ENCODE peak calls at places on chromosomes 5 and 9, in eight cellular contexts. S, Q, D, J, I, K, G and H are unnamed samples.

GRCh38 chr5:57175586-57175985 is 1.7 kb downstream of the GPBP1 start:
- DNase-seq in S (peak; percentile 30), Q (no peak), D (no peak), J (no peak), I (no peak), K (no peak), G (no peak), H (peak; percentile 37)

GRCh38 chr9:100577776-100578448 is at the start of gene CAVIN4:
- DNase-seq in S (no peak), Q (no peak), D (peak; percentile 44), J (peak; percentile 89), I (peak; percentile 91), K (peak; percentile 43), G (no peak), H (no peak)

GRCh38 chr5:57887851-57888621 is 405.4 kb upstream of the ACTBL2 start:
- DNase-seq in S (peak; percentile 76), Q (no peak), D (peak; percentile 64), J (peak; percentile 13), I (peak; percentile 69), K (no peak), G (peak; percentile 36), H (peak; percentile 87)

GRCh38 chr5:83151821-83152220 is 74.5 kb downstream of the XRCC4 start:
- DNase-seq in S (peak; percentile 13), Q (no peak), D (peak; percentile 29), J (no peak), I (peak; percentile 5), K (no peak), G (no peak), H (no peak)

GRCh38 chr5:164012376-164012775 is 507.0 kb downstream of the MAT2B start:
- DNase-seq in S (no peak), Q (no peak), D (no peak), J (no peak), I (peak; percentile 18), K (no peak), G (no peak), H (no peak)

GRCh38 chr5:179836225-179837019 is 15.7 kb downstream of the SQSTM1 start:
- DNase-seq in S (no peak), Q (peak; percentile 61), D (no peak), J (peak; percentile 51), I (peak; percentile 52), K (peak; percentile 89), G (no peak), H (peak; percentile 30)

GRCh38 chr9:69165581-69165980 is 8.5 kb upstream of the TJP2 start:
- DNase-seq in S (no peak), Q (no peak), D (no peak), J (no peak), I (no peak), K (no peak), G (no peak), H (no peak)

GRCh38 chr5:95962785-95963184 is 1.1 kb upstream of the ELL2 start:
- DNase-seq in S (no peak), Q (no peak), D (peak; percentile 45), J (no peak), I (no peak), K (no peak), G (no peak), H (peak; percentile 56)

GRCh38 chr9:78620764-78621163 is 323.8 kb downstream of the PSAT1 start:
- DNase-seq in S (no peak), Q (no peak), D (no peak), J (no peak), I (peak; percentile 88), K (peak; percentile 93), G (no peak), H (no peak)

GRCh38 chr5:98301567-98301966 is 471.9 kb upstream of the RGMB start:
- DNase-seq in S (no peak), Q (no peak), D (no peak), J (no peak), I (no peak), K (no peak), G (no peak), H (no peak)

GRCh38 chr5:62305358-62305714 is 670 bp upstream of the KIF2A start:
- DNase-seq in S (no peak), Q (no peak), D (no peak), J (no peak), I (no peak), K (no peak), G (no peak), H (no peak)

GRCh38 chr5:87399720-87400119 is 13.0 kb downstream of the CCNH start:
- DNase-seq in S (no peak), Q (no peak), D (no peak), J (no peak), I (no peak), K (no peak), G (no peak), H (no peak)

GRCh38 chr5:83368317-83368716 is 103.2 kb upstream of the VCAN start:
- DNase-seq in S (peak; percentile 87), Q (no peak), D (peak; percentile 55), J (peak; percentile 27), I (peak; percentile 88), K (peak; percentile 66), G (no peak), H (peak; percentile 59)

GRCh38 chr5:14141764-14142163 is 1.4 kb upstream of the TRIO start:
- DNase-seq in S (no peak), Q (no peak), D (no peak), J (no peak), I (no peak), K (no peak), G (no peak), H (no peak)

GRCh38 chr9:82912639-82913038 is 150.3 kb downstream of the RASEF start:
- DNase-seq in S (no peak), Q (no peak), D (no peak), J (no peak), I (no peak), K (no peak), G (no peak), H (peak; percentile 9)

DNA sequence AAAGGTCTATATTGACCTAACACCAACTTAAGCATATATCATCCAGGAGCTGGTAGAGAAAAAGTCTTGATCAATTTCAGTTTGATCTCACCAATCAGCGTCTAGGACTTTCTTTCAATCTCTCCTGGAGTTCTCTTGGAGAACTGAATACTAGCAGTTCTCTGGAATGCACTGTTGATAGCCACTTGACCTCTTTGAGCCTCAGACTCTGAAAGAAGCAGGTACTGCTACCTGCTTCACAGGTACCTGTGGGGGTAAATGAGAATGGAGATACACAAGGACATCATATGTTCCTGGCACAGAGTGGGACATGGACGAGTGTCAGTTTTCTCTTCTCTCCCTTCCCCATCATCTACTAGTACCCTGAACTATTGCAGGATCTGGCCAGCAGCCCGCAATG is 16.0 kb downstream of the CMYA5 start:
- DNase-seq in S (no peak), Q (no peak), D (no peak), J (no peak), I (no peak), K (no peak), G (no peak), H (no peak)
- H3K27ac ChIP-seq in S (no peak overlapping the region), Q (no peak overlapping the region), D (peak overlapping the region; percentile 8), J (peak overlapping the region; percentile 99), I (no peak overlapping the region), K (no peak overlapping the region), G (no peak overlapping the region), H (no peak overlapping the region)

DNA sequence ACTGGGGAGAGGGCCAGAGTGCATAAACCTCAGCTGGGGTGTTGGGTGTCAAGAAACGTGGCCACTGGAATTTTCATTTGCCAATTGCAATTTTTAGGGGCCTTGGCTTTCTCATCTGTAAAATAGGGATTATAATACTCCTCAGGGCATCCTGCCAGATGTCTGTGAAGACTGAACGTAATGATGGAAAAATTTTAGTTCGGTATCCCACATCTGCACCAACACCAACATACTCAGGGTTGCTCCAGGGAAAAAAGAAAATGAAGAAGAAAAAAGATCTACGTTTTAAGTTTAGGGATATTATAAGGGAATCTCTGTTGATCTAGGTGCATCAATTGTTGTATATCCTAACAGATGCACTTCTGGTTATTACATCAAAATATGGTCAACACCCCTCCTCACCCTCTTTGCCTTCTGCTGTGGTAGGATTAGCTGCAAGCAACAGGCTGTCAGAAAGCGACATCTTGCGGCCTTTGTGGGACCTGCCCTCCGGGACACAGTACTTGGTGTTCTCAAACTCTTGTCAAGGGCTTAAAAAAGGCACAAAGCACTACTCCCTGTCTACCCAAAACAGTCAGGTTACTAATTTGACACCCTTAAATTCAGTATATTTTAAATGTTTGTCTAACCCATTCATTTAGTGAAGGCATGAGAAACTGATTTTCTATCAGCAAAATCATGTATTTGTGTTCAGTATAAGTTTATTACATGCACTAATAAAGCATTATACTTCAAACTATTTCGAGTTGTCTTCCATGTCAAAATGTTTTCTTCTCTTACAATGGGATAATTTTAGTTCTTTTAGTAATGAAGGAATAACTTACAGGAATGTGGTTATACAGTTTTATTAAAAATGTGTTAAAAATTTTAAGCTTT is 8.3 kb upstream of the TBC1D2 start:
- DNase-seq in S (peak; percentile 62), Q (peak; percentile 91), D (peak; percentile 87), J (peak; percentile 68), I (peak; percentile 84), K (peak; percentile 69), G (peak; percentile 77), H (peak; percentile 90)
- TF ChIP-seq CTCF in S (peak; percentile 96), Q (peak; percentile 93), D (peak; percentile 94), J (peak; percentile 86), I (peak; percentile 97), K (peak; percentile 99), G (peak; percentile 38), H (peak; percentile 100)

GRCh38 chr9:5382479-5382878 is 42.8 kb upstream of the RLN1 start:
- DNase-seq in S (no peak), Q (no peak), D (no peak), J (no peak), I (no peak), K (no peak), G (no peak), H (no peak)
- H3K27ac ChIP-seq in S (no peak overlapping the region), Q (no peak overlapping the region), D (no peak overlapping the region), J (no peak overlapping the region), I (no peak overlapping the region), K (no peak overlapping the region), G (no peak overlapping the region), H (no peak overlapping the region)

GRCh38 chr5:150639751-150640150 is 709 bp upstream of the SYNPO start:
- DNase-seq in S (no peak), Q (no peak), D (peak; percentile 52), J (no peak), I (no peak), K (no peak), G (peak; percentile 76), H (no peak)
- TF ChIP-seq CTCF in S (no peak), Q (no peak), D (no peak), J (no peak), I (no peak), K (no peak), G (no peak), H (no peak)